ENCODE peak calls at places on chromosomes 2 and 18, in five cellular contexts. K is K562, Q is fibroblast of lung, F is neural progenitor cell, O is HepG2. Y is an unnamed sample.

GRCh38 chr18:55778731-55779460 is 190.9 kb upstream of the TCF4 start:
- DNase-seq in K (no peak), Q (no peak), O (no peak), F (peak), Y (peak)

GRCh38 chr2:221447310-221447709 is 124.8 kb downstream of the EPHA4 start:
- DNase-seq in F (peak), K (no peak), Q (no peak), O (no peak), Y (no peak)

GRCh38 chr2:107988108-107988507 is 1.8 kb downstream of the SLC5A7 start:
- DNase-seq in K (no peak), Q (no peak), F (no peak), O (no peak), Y (no peak)

GRCh38 chr2:12381543-12382323 is 335.0 kb upstream of the TRIB2 start:
- DNase-seq in F (peak), K (no peak), O (no peak), Q (no peak), Y (no peak)

GRCh38 chr18:63140997-63141776 is 178.4 kb downstream of the BCL2 start:
- DNase-seq in O (no peak), F (no peak), K (no peak), Q (no peak), Y (no peak)

GRCh38 chr18:45167631-45168225 is 447.5 kb upstream of the SLC14A2 start:
- DNase-seq in K (no peak), Q (peak), F (no peak), O (no peak), Y (no peak)

GRCh38 chr2:101188683-101189405 is 37.7 kb upstream of the TBC1D8 start:
- DNase-seq in K (peak), O (peak), F (peak), Q (peak), Y (no peak)

GRCh38 chr2:240502059-240502429 is 55.7 kb downstream of the ANKMY1 start:
- DNase-seq in K (no peak), F (no peak), O (no peak), Q (no peak), Y (no peak)

GRCh38 chr18:59231157-59231556 is 11.2 kb downstream of the GRP start:
- DNase-seq in Q (no peak), K (no peak), F (no peak), O (no peak), Y (no peak)

GRCh38 chr2:72033636-72034035 is 114.0 kb downstream of the CYP26B1 start:
- DNase-seq in O (no peak), Q (no peak), F (no peak), K (no peak), Y (no peak)

GRCh38 chr2:226121339-226121738 is 678.3 kb downstream of the IRS1 start:
- DNase-seq in Q (peak), K (no peak), F (no peak), O (no peak), Y (no peak)

GRCh38 chr18:74316257-74317180 is 880 bp downstream of the C18orf63 start:
- DNase-seq in Q (peak), K (no peak), O (peak), F (no peak), Y (no peak)

GRCh38 chr2:27369471-27370025 is 590 bp downstream of the EIF2B4 start:
- DNase-seq in Q (peak), F (no peak), O (no peak), K (no peak), Y (no peak)

DNA sequence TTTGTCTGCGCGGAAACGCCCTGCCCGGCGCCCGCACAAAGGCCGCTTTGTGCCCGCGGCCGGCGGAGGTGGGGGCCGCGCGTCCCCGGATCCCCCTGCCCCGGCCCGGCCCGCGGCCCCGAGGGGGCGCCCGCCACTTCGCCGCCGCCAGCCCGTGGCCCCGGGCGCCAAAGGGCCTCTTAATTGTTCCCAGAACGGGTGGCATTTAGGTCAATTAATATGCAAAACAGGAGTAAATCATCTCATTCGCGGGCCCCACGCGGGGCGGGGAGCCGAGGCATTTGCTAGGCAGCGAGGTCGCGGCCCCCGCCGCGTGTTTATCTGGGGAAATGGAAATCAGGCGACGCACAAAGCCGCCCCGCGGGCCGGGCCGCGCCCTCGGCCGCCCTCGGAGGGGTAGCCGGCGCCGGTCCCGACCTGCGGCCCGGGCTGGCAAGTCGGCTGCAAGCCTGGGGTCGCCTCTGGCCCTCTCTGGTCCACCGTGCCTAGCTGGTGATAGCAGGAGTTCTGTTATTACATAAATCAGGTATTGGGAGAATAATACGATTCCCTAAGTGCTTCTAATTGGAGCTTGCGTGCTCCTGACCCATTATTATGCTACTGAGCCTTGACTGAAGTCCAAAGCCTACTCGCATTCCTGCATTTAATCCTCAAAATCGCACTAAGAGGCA is 148.2 kb upstream of the GLI2 start:
- DNase-seq in F (peak), O (no peak), K (peak), Q (no peak), Y (no peak)
- TF ChIP-seq EZH2 in F (peak), O (no peak), K (no peak), Q (no peak), Y (no peak)

DNA sequence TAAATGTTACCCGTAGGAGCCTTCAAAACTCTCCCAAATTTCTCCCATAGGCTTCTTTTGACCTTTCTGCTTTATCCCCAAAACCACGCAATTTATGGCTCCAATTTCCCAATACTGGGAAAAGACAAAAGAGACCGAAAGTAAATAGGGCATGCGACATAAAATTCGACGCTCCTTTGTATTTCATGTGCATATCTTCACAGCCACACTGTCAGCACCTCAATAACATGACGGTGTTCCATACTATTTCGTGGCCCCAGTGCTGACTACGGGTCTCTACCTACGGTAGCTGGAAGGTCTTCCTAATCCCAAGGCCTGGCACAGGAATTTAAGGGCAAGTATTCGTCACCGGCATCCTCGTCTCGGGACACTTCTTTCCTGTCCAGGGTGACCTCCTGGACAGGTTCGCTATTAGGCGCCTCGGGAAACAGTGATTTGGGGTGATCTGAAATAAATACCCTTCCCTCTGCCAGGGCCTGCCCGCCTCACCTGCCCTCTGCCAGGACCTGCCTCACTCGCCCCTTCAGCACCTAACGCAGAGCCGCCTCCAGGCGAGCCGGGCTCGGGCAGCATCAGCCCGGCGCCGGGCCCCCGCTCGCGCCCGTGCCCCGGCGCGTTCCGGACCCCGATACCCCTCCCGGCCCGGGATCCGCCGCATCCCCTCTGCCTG is 742 bp downstream of the DTNB start:
- DNase-seq in Q (peak), K (no peak), F (peak), O (peak), Y (peak)
- H3K27ac ChIP-seq in Q (no peak), K (no peak), F (peak), O (peak), Y (peak)

GRCh38 chr18:13216732-13217465 is 1.7 kb upstream of the LDLRAD4 start:
- DNase-seq in O (no peak), F (peak), K (peak), Q (no peak), Y (peak)
- TF ChIP-seq EZH2 in O (no peak), F (no peak), K (no peak), Q (peak), Y (no peak)

GRCh38 chr2:241636182-241636982 is 576 bp downstream of the THAP4 start:
- DNase-seq in F (peak), Q (peak), K (peak), O (peak), Y (peak)
- H3K27ac ChIP-seq in F (no peak), Q (peak), K (peak), O (peak), Y (peak)

GRCh38 chr2:176083796-176084261 is at the start of gene EVX2:
- DNase-seq in K (no peak), F (no peak), Q (no peak), O (no peak), Y (no peak)
- TF ChIP-seq EZH2 in K (no peak), F (no peak), Q (peak), O (no peak), Y (no peak)

GRCh38 chr2:197628043-197628500 is 47.3 kb downstream of the RFTN2 start:
- DNase-seq in Q (no peak), O (no peak), F (peak), K (no peak), Y (no peak)
- H3K27ac ChIP-seq in Q (no peak), O (no peak), F (peak), K (no peak), Y (no peak)

GRCh38 chr2:227257820-227258219 is 67.2 kb upstream of the MFF start:
- DNase-seq in K (no peak), F (no peak), Q (no peak), O (no peak), Y (no peak)

GRCh38 chr2:227248876-227249275 is 76.2 kb upstream of the MFF start:
- DNase-seq in Q (no peak), K (no peak), O (no peak), F (no peak), Y (no peak)

GRCh38 chr2:227256605-227257004 is 68.4 kb upstream of the MFF start:
- DNase-seq in O (no peak), F (no peak), K (no peak), Q (no peak), Y (no peak)

DNA sequence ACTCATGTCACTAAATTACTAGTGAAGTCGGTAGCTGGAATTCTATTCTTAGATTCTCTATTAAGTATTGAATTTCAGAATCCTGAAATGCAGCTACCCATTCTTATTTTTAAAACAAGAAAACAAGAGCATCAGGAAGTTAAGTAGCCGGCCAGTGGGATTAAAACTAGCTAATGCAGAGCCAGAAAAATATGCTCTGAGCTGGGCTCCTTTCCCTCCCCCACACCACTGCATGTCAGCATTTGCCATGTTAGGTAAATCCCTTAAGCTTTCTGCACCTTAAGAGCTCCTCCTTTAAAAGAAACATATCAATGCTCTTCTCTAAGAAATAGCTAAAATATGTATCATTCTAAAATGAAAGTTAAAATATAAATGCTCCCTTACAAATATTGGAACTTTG is 72.2 kb upstream of the MFF start:
- DNase-seq in F (no peak), Q (no peak), K (no peak), O (no peak), Y (no peak)
- TF ChIP-seq EZH2 in F (no peak), Q (no peak), K (no peak), O (no peak), Y (no peak)